ENCODE peak calls at places on chromosome 15, in seven cellular contexts. P is A673; S is ovary; R is prostate gland; G is A549; C is naive thymus-derived CD4-positive, alpha-beta T cell; J is suprapubic skin. D is an unnamed sample.

GRCh38 chr15:65027593-65027992 is 1.8 kb downstream of the MTFMT start:
- DNase-seq in G (no peak), J (no peak), R (no peak), P (no peak), S (no peak), C (no peak), D (no peak)

GRCh38 chr15:84934942-84935729 is 46.5 kb upstream of the PDE8A start:
- DNase-seq in S (no peak), C (no peak), R (no peak), G (no peak), P (no peak), J (no peak), D (no peak)

GRCh38 chr15:68817304-68818087 is 3.2 kb downstream of the ANP32A start:
- DNase-seq in J (no peak), S (peak; percentile 53), R (peak; percentile 71), G (peak; percentile 60), P (peak; percentile 80), C (peak; percentile 78), D (peak; percentile 76)

GRCh38 chr15:52301265-52301847 is 5.8 kb upstream of the MYO5C start:
- DNase-seq in J (no peak), S (no peak), R (no peak), G (no peak), C (no peak), P (no peak), D (no peak)

GRCh38 chr15:47388299-47388698 is 329.0 kb upstream of the SEMA6D start:
- DNase-seq in G (no peak), C (no peak), J (no peak), R (no peak), P (no peak), S (no peak), D (no peak)

GRCh38 chr15:84911879-84912660 is 27.6 kb downstream of the SLC28A1 start:
- DNase-seq in J (peak; percentile 89), S (peak; percentile 94), P (no peak), G (peak; percentile 89), R (peak; percentile 29), C (no peak), D (no peak)

GRCh38 chr15:63998489-63998888 is 47.8 kb downstream of the DAPK2 start:
- DNase-seq in R (no peak), G (no peak), S (no peak), P (peak; percentile 27), J (no peak), C (no peak), D (no peak)

GRCh38 chr15:32861741-32862140 is 143.9 kb downstream of the GREM1 start:
- DNase-seq in R (no peak), P (peak; percentile 48), S (peak; percentile 67), C (no peak), G (no peak), J (peak; percentile 82), D (no peak)

GRCh38 chr15:35713733-35714132 is 167.8 kb upstream of the DPH6 start:
- DNase-seq in J (no peak), C (no peak), G (no peak), S (no peak), P (no peak), R (no peak), D (no peak)

GRCh38 chr15:59256538-59256937 is 49.9 kb downstream of the LDHAL6B start:
- DNase-seq in R (no peak), S (no peak), C (no peak), G (peak; percentile 68), P (no peak), J (no peak), D (no peak)

GRCh38 chr15:65085990-65086679 is 9.6 kb downstream of the KBTBD13 start:
- DNase-seq in C (no peak), R (no peak), J (no peak), S (no peak), G (peak; percentile 71), P (no peak), D (no peak)

GRCh38 chr15:31216210-31216911 is 110.3 kb upstream of the KLF13 start:
- DNase-seq in G (peak; percentile 86), J (peak; percentile 96), R (peak; percentile 49), C (no peak), S (peak; percentile 78), P (peak; percentile 15), D (peak; percentile 84)

GRCh38 chr15:95604634-95605036 is 725.9 kb upstream of the NR2F2 start:
- DNase-seq in P (peak; percentile 45), J (no peak), R (no peak), G (no peak), C (no peak), S (peak; percentile 24), D (no peak)

GRCh38 chr15:43941555-43941954 is 114.8 kb downstream of the WDR76 start:
- DNase-seq in R (no peak), G (no peak), J (no peak), P (no peak), S (no peak), C (no peak), D (no peak)

GRCh38 chr15:85289677-85290365 is 90.6 kb upstream of the AKAP13 start:
- DNase-seq in G (peak; percentile 96), J (no peak), C (peak; percentile 22), P (peak; percentile 79), R (peak; percentile 76), S (no peak), D (no peak)

GRCh38 chr15:80920271-80920699 is 69.3 kb downstream of the MESD start:
- DNase-seq in S (no peak), P (no peak), G (no peak), J (no peak), R (no peak), C (no peak), D (peak; percentile 16)

GRCh38 chr15:77541421-77542181 is 91.1 kb downstream of the LINGO1 start:
- DNase-seq in R (no peak), S (no peak), J (no peak), P (no peak), G (no peak), C (no peak), D (no peak)

GRCh38 chr15:45185069-45185779 is 2.5 kb downstream of the SHF start:
- DNase-seq in R (no peak), J (no peak), C (no peak), P (no peak), G (no peak), S (no peak), D (no peak)

GRCh38 chr15:42494998-42495360 is 455 bp upstream of the SNAP23 start:
- DNase-seq in S (no peak), R (peak; percentile 73), P (peak; percentile 87), G (peak; percentile 25), J (no peak), C (no peak), D (peak; percentile 18)

GRCh38 chr15:48778338-48778730 is 32.5 kb downstream of the CEP152 start:
- DNase-seq in J (no peak), P (no peak), R (no peak), C (no peak), G (no peak), S (no peak), D (no peak)

DNA sequence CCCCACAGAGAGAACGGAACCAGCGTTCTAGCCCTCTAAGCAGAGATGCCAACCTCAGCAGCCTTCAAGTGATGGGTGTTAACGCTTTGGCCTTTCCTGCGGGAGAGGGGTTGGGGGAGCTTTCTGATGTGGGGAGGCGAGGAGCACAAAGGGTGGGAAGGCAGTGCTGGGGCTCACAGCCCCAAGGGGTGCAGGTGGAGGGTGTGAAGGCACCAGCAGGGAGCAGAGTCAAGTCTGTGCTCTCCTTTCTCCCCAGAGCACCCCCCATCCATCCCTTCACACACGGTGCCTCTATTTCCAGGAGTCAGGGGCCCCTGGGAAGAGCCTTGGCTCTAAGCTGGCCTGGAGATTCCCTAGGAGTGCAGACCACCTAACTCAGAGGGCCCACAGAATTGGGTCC is 4.1 kb downstream of the C15orf62 start:
- DNase-seq in P (no peak), R (no peak), S (no peak), C (no peak), J (no peak), G (no peak), D (no peak)
- H3K27ac ChIP-seq in P (no peak overlapping the region), R (no peak overlapping the region), S (no peak overlapping the region), C (no peak overlapping the region), J (no peak overlapping the region), G (no peak overlapping the region), D (no peak overlapping the region)

DNA sequence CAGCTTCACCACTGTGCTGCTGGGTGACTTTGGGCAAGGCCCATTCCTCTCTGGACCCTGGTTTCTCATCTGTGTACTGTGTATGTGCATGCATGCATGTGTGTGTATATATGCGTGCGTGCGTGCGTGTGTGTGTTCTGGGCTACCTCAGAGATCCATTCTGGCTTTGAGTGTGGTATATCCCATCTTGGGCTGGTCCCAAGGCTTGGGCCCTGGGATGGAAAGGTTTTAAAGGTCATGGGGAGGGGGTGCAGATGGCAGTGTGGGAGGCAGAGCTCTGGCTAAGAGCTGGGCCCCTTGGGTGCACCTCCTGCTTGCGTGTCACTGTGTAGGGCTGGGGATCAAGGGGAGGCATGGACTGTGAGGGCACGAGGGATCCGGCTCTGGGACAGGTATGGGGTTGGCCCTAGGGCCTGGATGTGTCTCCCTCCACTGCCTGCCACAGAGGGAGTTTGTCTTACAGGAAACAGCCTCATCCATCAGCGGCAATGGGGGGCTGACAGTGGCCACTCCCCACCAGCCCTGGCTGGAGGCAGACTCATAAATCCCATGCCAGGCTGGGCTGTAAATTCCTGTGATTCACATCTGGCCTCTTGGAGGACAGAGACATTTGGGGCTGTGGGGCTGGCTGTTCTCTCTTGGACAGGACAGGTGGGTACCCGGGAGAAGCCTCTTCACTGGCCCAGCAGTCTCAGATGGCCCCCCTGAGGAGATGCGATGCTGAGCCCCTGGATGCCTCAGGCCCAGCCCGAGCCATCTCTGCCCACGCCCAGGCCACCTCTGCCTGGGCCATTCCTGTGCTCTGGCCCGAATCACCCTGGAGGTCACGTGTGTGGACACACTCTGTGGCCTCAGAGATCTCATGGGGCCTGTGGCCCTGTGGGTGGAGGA is 21.4 kb upstream of the CSPG4 start:
- DNase-seq in C (no peak), G (no peak), S (no peak), P (no peak), R (no peak), J (no peak), D (no peak)
- H3K4me1 ChIP-seq in C (peaks cover 2% of the 10 kb centered on the region), G (peaks cover 6% of the 10 kb centered on the region), S (peaks cover 10% of the 10 kb centered on the region), P (peaks cover 5% of the 10 kb centered on the region), R (no peaks in the 10 kb centered on the region), J (peaks cover 46% of the 10 kb centered on the region), D (peaks cover 14% of the 10 kb centered on the region)

GRCh38 chr15:39552546-39552945 is 28.3 kb upstream of the THBS1 start:
- DNase-seq in G (no peak), S (no peak), R (no peak), P (no peak), J (no peak), C (no peak), D (no peak)
- H3K27ac ChIP-seq in G (no peak overlapping the region), S (no peak overlapping the region), R (no peak overlapping the region), P (no peak overlapping the region), J (no peak overlapping the region), C (no peak overlapping the region), D (no peak overlapping the region)

DNA sequence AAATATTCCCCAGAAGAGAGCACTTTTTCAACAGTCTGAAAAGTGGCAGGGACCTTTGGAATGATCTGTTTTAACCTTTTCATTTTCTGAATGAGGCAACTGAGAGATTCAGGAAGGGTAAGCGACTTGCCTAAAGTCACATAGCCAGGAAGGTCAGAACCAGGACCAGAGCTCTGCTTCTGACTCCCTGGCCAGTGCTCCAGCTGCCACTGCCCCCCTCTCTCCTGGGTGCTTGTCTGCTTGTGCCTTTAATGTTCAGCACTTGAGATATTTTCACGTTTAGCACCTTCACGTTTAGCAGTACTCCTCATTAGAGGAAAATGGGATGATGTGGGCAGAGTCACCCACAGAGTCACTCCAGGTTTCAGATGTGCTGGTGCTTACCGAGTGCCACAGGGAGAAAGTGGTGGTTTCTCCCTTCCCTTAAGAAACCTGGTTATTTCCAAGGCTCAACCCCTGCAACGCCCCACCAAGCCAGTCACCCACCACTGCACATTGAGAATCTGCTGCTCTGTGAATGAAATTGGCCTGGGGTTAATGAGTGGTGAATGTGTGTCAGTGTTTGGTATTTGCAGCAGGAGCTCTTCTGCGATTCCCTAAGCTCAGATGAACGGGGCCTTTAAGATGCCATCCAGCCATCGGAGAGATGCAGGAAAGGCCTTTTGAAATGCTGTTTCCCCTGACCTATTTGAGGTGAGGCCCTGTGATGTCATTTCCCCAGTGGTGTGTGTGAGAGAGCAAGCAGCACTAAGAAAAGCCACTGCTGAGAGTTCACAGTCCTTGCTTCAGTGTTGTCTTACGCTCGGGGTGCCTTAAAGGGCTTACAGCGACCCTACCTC is 68.6 kb downstream of the SMAD3 start:
- DNase-seq in S (no peak), P (no peak), G (peak; percentile 47), C (peak; percentile 82), R (no peak), J (no peak), D (peak; percentile 91)
- H3K4me1 ChIP-seq in S (peaks cover 48% of the 10 kb centered on the region), P (peaks cover 32% of the 10 kb centered on the region), G (peaks cover 100% of the 10 kb centered on the region), C (peaks cover 72% of the 10 kb centered on the region), R (peaks cover 34% of the 10 kb centered on the region), J (peaks cover 83% of the 10 kb centered on the region), D (peaks cover 79% of the 10 kb centered on the region)